ENCODE peak calls at places on chromosomes 16 and 17, in four cellular contexts. One of them, this sample, is unnamed.

GRCh38 chr16:78134944-78135619 is 35.6 kb downstream of the WWOX start:
- DNase-seq in fibroblast of the conjunctiva: no peak
- DNase-seq in NCI-H1105 treated with DMSO at 0.1 percent for 48 hours: no peak
- DNase-seq in left ventricle myocardium inferior: no peak
- DNase-seq in this sample: peak; percentile 2

GRCh38 chr17:67549787-67550186 is 167.9 kb upstream of the NOL11 start:
- DNase-seq in fibroblast of the conjunctiva: no peak
- DNase-seq in NCI-H1105 treated with DMSO at 0.1 percent for 48 hours: no peak
- DNase-seq in left ventricle myocardium inferior: no peak
- DNase-seq in this sample: no peak

GRCh38 chr16:3058173-3059030 is 7.0 kb upstream of the IL32 start:
- DNase-seq in fibroblast of the conjunctiva: no peak
- DNase-seq in NCI-H1105 treated with DMSO at 0.1 percent for 48 hours: peak; percentile 8
- DNase-seq in left ventricle myocardium inferior: peak; percentile 44
- DNase-seq in this sample: no peak

GRCh38 chr17:17028059-17028877 is 14.0 kb upstream of the MPRIP start:
- DNase-seq in fibroblast of the conjunctiva: peak; percentile 66
- DNase-seq in NCI-H1105 treated with DMSO at 0.1 percent for 48 hours: no peak
- DNase-seq in left ventricle myocardium inferior: peak; percentile 77
- DNase-seq in this sample: no peak

GRCh38 chr17:72747416-72747815 is 345.1 kb downstream of the SLC39A11 start:
- DNase-seq in fibroblast of the conjunctiva: no peak
- DNase-seq in NCI-H1105 treated with DMSO at 0.1 percent for 48 hours: no peak
- DNase-seq in left ventricle myocardium inferior: no peak
- DNase-seq in this sample: no peak

GRCh38 chr17:46031920-46032319 is 32.9 kb downstream of the STH start:
- DNase-seq in fibroblast of the conjunctiva: no peak
- DNase-seq in NCI-H1105 treated with DMSO at 0.1 percent for 48 hours: no peak
- DNase-seq in left ventricle myocardium inferior: no peak
- DNase-seq in this sample: no peak

GRCh38 chr17:50274142-50274944 is at the start of gene TMEM92:
- DNase-seq in fibroblast of the conjunctiva: no peak
- DNase-seq in NCI-H1105 treated with DMSO at 0.1 percent for 48 hours: no peak
- DNase-seq in left ventricle myocardium inferior: no peak
- DNase-seq in this sample: peak; percentile 36

GRCh38 chr17:15966879-15967248 is 21.9 kb downstream of the ADORA2B start:
- DNase-seq in fibroblast of the conjunctiva: no peak
- DNase-seq in NCI-H1105 treated with DMSO at 0.1 percent for 48 hours: no peak
- DNase-seq in left ventricle myocardium inferior: no peak
- DNase-seq in this sample: no peak

GRCh38 chr17:48294989-48295892 is 134.8 kb downstream of the SKAP1 start:
- DNase-seq in fibroblast of the conjunctiva: no peak
- DNase-seq in NCI-H1105 treated with DMSO at 0.1 percent for 48 hours: no peak
- DNase-seq in left ventricle myocardium inferior: no peak
- DNase-seq in this sample: no peak

GRCh38 chr17:2705263-2705662 is 6.3 kb downstream of the CLUH start:
- DNase-seq in fibroblast of the conjunctiva: peak; percentile 27
- DNase-seq in NCI-H1105 treated with DMSO at 0.1 percent for 48 hours: no peak
- DNase-seq in left ventricle myocardium inferior: no peak
- DNase-seq in this sample: no peak

GRCh38 chr17:51516924-51517323 is 256.6 kb downstream of the UTP18 start:
- DNase-seq in fibroblast of the conjunctiva: no peak
- DNase-seq in NCI-H1105 treated with DMSO at 0.1 percent for 48 hours: no peak
- DNase-seq in left ventricle myocardium inferior: no peak
- DNase-seq in this sample: no peak

GRCh38 chr17:40178021-40178601 is 841 bp downstream of the RAPGEFL1 start:
- DNase-seq in fibroblast of the conjunctiva: no peak
- DNase-seq in NCI-H1105 treated with DMSO at 0.1 percent for 48 hours: no peak
- DNase-seq in left ventricle myocardium inferior: no peak
- DNase-seq in this sample: no peak

GRCh38 chr17:71460943-71461342 is 659.9 kb upstream of the SOX9 start:
- DNase-seq in fibroblast of the conjunctiva: peak; percentile 6
- DNase-seq in NCI-H1105 treated with DMSO at 0.1 percent for 48 hours: peak; percentile 38
- DNase-seq in left ventricle myocardium inferior: no peak
- DNase-seq in this sample: no peak

GRCh38 chr17:51869387-51869786 is 289.1 kb downstream of the CA10 start:
- DNase-seq in fibroblast of the conjunctiva: no peak
- DNase-seq in NCI-H1105 treated with DMSO at 0.1 percent for 48 hours: no peak
- DNase-seq in left ventricle myocardium inferior: no peak
- DNase-seq in this sample: no peak

GRCh38 chr16:72934661-72935403 is 113.1 kb downstream of the ZFHX3 start:
- DNase-seq in fibroblast of the conjunctiva: peak; percentile 63
- DNase-seq in NCI-H1105 treated with DMSO at 0.1 percent for 48 hours: no peak
- DNase-seq in left ventricle myocardium inferior: no peak
- DNase-seq in this sample: no peak

GRCh38 chr16:77869997-77870813 is 81.8 kb downstream of the VAT1L start:
- DNase-seq in fibroblast of the conjunctiva: no peak
- DNase-seq in NCI-H1105 treated with DMSO at 0.1 percent for 48 hours: no peak
- DNase-seq in left ventricle myocardium inferior: peak; percentile 31
- DNase-seq in this sample: no peak

GRCh38 chr17:2192367-2193028 is 111.1 kb downstream of the SMG6 start:
- DNase-seq in fibroblast of the conjunctiva: peak; percentile 65
- DNase-seq in NCI-H1105 treated with DMSO at 0.1 percent for 48 hours: no peak
- DNase-seq in left ventricle myocardium inferior: no peak
- DNase-seq in this sample: no peak

GRCh38 chr17:39926588-39927100 is 757 bp downstream of the ORMDL3 start:
- DNase-seq in fibroblast of the conjunctiva: no peak
- DNase-seq in NCI-H1105 treated with DMSO at 0.1 percent for 48 hours: peak; percentile 6
- DNase-seq in left ventricle myocardium inferior: peak; percentile 33
- DNase-seq in this sample: no peak

GRCh38 chr17:35801583-35802224 is 6.3 kb upstream of the MMP28 start:
- DNase-seq in fibroblast of the conjunctiva: no peak
- DNase-seq in NCI-H1105 treated with DMSO at 0.1 percent for 48 hours: no peak
- DNase-seq in left ventricle myocardium inferior: peak; percentile 82
- DNase-seq in this sample: no peak

GRCh38 chr16:29743827-29744531 is 1.8 kb downstream of the C16orf54 start:
- DNase-seq in fibroblast of the conjunctiva: no peak
- DNase-seq in NCI-H1105 treated with DMSO at 0.1 percent for 48 hours: no peak
- DNase-seq in left ventricle myocardium inferior: no peak
- DNase-seq in this sample: no peak

GRCh38 chr16:52546291-52546941 is 527 bp downstream of the TOX3 start:
- DNase-seq in fibroblast of the conjunctiva: no peak
- DNase-seq in NCI-H1105 treated with DMSO at 0.1 percent for 48 hours: peak; percentile 36
- DNase-seq in left ventricle myocardium inferior: no peak
- DNase-seq in this sample: no peak

GRCh38 chr16:53224932-53225533 is 170.2 kb downstream of the CHD9 start:
- DNase-seq in fibroblast of the conjunctiva: no peak
- DNase-seq in NCI-H1105 treated with DMSO at 0.1 percent for 48 hours: no peak
- DNase-seq in left ventricle myocardium inferior: no peak
- DNase-seq in this sample: no peak

GRCh38 chr16:75541236-75541635 is 5.3 kb upstream of the CHST5 start:
- DNase-seq in fibroblast of the conjunctiva: no peak
- DNase-seq in NCI-H1105 treated with DMSO at 0.1 percent for 48 hours: no peak
- DNase-seq in left ventricle myocardium inferior: no peak
- DNase-seq in this sample: no peak

GRCh38 chr16:27639588-27640276 is 89.8 kb downstream of the KATNIP start:
- DNase-seq in fibroblast of the conjunctiva: peak; percentile 47
- DNase-seq in NCI-H1105 treated with DMSO at 0.1 percent for 48 hours: peak; percentile 14
- DNase-seq in left ventricle myocardium inferior: no peak
- DNase-seq in this sample: no peak

GRCh38 chr16:3458852-3459361 is 15.4 kb downstream of the NAA60 start:
- DNase-seq in fibroblast of the conjunctiva: no peak
- DNase-seq in NCI-H1105 treated with DMSO at 0.1 percent for 48 hours: no peak
- DNase-seq in left ventricle myocardium inferior: no peak
- DNase-seq in this sample: no peak

GRCh38 chr16:54934536-54935410 is 4.1 kb downstream of the IRX5 start:
- DNase-seq in fibroblast of the conjunctiva: no peak
- DNase-seq in NCI-H1105 treated with DMSO at 0.1 percent for 48 hours: no peak
- DNase-seq in left ventricle myocardium inferior: no peak
- DNase-seq in this sample: no peak

GRCh38 chr16:48384982-48385271 is 286 bp downstream of the SIAH1 start:
- DNase-seq in fibroblast of the conjunctiva: no peak
- DNase-seq in NCI-H1105 treated with DMSO at 0.1 percent for 48 hours: peak; percentile 72
- DNase-seq in left ventricle myocardium inferior: peak; percentile 54
- DNase-seq in this sample: peak; percentile 75

GRCh38 chr17:66255112-66255511 is 25.9 kb upstream of the APOH start:
- DNase-seq in fibroblast of the conjunctiva: peak; percentile 80
- DNase-seq in NCI-H1105 treated with DMSO at 0.1 percent for 48 hours: peak; percentile 62
- DNase-seq in left ventricle myocardium inferior: no peak
- DNase-seq in this sample: peak; percentile 77

GRCh38 chr17:61770043-61770442 is 93.3 kb downstream of the BRIP1 start:
- DNase-seq in fibroblast of the conjunctiva: no peak
- DNase-seq in NCI-H1105 treated with DMSO at 0.1 percent for 48 hours: no peak
- DNase-seq in left ventricle myocardium inferior: no peak
- DNase-seq in this sample: no peak

GRCh38 chr17:8163978-8164814 is 1.4 kb upstream of the VAMP2 start:
- DNase-seq in fibroblast of the conjunctiva: no peak
- DNase-seq in NCI-H1105 treated with DMSO at 0.1 percent for 48 hours: no peak
- DNase-seq in left ventricle myocardium inferior: peak; percentile 86
- DNase-seq in this sample: no peak

GRCh38 chr16:89320717-89321501 is 103.4 kb downstream of the ZNF778 start:
- DNase-seq in fibroblast of the conjunctiva: no peak
- DNase-seq in NCI-H1105 treated with DMSO at 0.1 percent for 48 hours: no peak
- DNase-seq in left ventricle myocardium inferior: peak; percentile 64
- DNase-seq in this sample: no peak

GRCh38 chr16:3754304-3754703 is 37.0 kb upstream of the TRAP1 start:
- DNase-seq in fibroblast of the conjunctiva: no peak
- DNase-seq in NCI-H1105 treated with DMSO at 0.1 percent for 48 hours: no peak
- DNase-seq in left ventricle myocardium inferior: no peak
- DNase-seq in this sample: no peak

GRCh38 chr17:82366749-82367148 is 4.8 kb upstream of the UTS2R start:
- DNase-seq in fibroblast of the conjunctiva: no peak
- DNase-seq in NCI-H1105 treated with DMSO at 0.1 percent for 48 hours: no peak
- DNase-seq in left ventricle myocardium inferior: no peak
- DNase-seq in this sample: peak; percentile 35

GRCh38 chr17:43702636-43703035 is 40.9 kb upstream of the MEOX1 start:
- DNase-seq in fibroblast of the conjunctiva: no peak
- DNase-seq in NCI-H1105 treated with DMSO at 0.1 percent for 48 hours: no peak
- DNase-seq in left ventricle myocardium inferior: no peak
- DNase-seq in this sample: peak; percentile 39